ENCODE peak calls at places on chromosomes 7 and 10, in six cellular contexts. X is choroid plexus epithelial cell; P is heart right ventricle; F is CD4-positive, alpha-beta T cell; G is cardiac muscle cell; U is SK-N-SH. H is an unnamed sample.

GRCh38 chr10:58209669-58210068 is 58.0 kb downstream of the IPMK start:
- DNase-seq in G (peak; percentile 3), P (peak; percentile 47), X (peak; percentile 49), U (no peak), F (no peak), H (no peak)

GRCh38 chr7:111363099-111363498 is 199.2 kb downstream of the IMMP2L start:
- DNase-seq in G (no peak), F (no peak), P (no peak), X (peak; percentile 55), U (no peak), H (no peak)

GRCh38 chr10:73827346-73828089 is 16.1 kb upstream of the NDST2 start:
- DNase-seq in U (no peak), F (no peak), P (no peak), G (no peak), X (no peak), H (peak; percentile 90)

GRCh38 chr10:86334515-86335085 is 32.0 kb downstream of the GRID1 start:
- DNase-seq in X (no peak), F (no peak), P (no peak), U (no peak), G (peak; percentile 24), H (no peak)

GRCh38 chr10:70931168-70931805 is 42.9 kb upstream of the PCBD1 start:
- DNase-seq in P (no peak), F (no peak), U (no peak), G (no peak), X (peak; percentile 67), H (no peak)

GRCh38 chr10:86857097-86857825 is 100.2 kb downstream of the MMRN2 start:
- DNase-seq in U (no peak), P (no peak), F (no peak), G (no peak), X (peak; percentile 78), H (no peak)

GRCh38 chr7:105638324-105638723 is 57.0 kb upstream of the EFCAB10 start:
- DNase-seq in P (no peak), G (no peak), U (no peak), X (no peak), F (no peak), H (no peak)

GRCh38 chr7:117333168-117333567 is 10.3 kb upstream of the WNT2 start:
- DNase-seq in G (no peak), X (no peak), P (no peak), F (no peak), U (no peak), H (no peak)

GRCh38 chr10:31584098-31584631 is 265.1 kb downstream of the ZEB1 start:
- DNase-seq in F (no peak), P (peak; percentile 22), G (no peak), X (no peak), U (peak; percentile 61), H (no peak)

GRCh38 chr10:60098676-60099601 is 192.6 kb upstream of the CCDC6 start:
- DNase-seq in P (no peak), G (no peak), U (peak; percentile 20), F (no peak), X (no peak), H (no peak)

DNA sequence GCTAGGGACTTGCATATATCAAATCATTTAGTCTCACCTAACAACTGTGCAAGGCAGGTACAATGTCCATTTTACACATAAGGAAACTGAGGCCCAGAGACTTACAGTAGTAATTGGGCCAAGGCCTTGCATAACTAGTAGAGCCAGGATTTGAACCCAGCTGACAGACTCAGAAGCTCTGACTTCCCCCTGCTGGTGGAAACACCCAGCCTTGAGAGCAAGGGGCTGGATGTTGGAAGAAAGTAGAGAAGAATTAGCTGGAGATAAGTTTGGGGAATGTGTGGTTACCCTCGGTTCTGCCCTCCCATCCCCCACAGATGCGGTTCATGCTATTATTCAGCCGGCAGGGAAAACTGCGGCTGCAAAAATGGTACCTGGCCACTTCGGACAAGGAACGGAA is 2.0 kb downstream of the AP1S1 start:
- DNase-seq in U (no peak), F (no peak), X (peak; percentile 35), G (no peak), P (no peak), H (no peak)
- TF ChIP-seq CTCF in U (peak; percentile 42), F (no peak), X (peak; percentile 58), G (peak; percentile 25), P (no peak), H (peak; percentile 18)

DNA sequence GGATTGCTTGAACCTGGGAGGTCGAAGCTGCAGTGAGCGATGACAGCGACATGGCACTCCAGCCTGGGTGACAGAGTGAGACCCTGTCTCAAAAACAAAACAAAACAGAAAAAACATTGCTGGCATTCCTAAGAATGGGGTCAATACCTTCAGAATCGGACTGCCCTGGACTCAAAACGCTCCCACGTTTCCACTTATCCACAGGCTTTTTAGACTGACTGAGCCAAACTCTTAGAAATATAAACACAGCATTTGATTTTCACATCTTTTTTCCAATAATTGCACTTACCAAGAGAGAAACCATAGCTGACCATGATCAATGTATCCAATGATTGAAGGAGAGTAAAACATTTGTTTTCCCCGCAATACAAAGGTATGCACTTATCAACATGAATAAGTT is 59.5 kb upstream of the CUX1 start:
- DNase-seq in P (no peak), U (no peak), G (no peak), F (no peak), X (no peak), H (no peak)
- TF ChIP-seq CTCF in P (no peak), U (no peak), G (no peak), F (no peak), X (no peak), H (no peak)

DNA sequence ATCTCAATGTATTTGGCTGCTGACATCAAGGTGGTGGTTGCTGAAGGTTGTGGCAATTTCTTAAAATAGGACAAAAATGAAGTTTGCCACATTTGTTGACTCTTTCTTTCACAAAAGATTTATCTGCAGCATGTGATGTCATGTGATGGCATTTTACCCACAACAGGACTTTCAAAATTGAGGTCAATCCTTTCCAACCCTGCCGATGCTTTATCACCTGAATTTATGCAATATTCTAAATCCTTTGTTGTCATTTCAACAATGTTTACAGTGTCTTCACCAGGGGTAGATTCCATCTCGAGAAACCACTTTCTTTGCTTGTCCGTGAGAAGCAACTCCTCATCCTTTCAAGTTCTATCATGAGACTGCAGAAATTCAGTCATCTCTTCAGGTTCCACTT is 40.6 kb upstream of the SLC16A12 start:
- DNase-seq in U (no peak), P (no peak), G (no peak), F (no peak), X (no peak), H (no peak)
- TF ChIP-seq CTCF in U (no peak), P (no peak), G (no peak), F (no peak), X (no peak), H (no peak)

GRCh38 chr7:155069992-155070827 is at the start of gene HTR5A:
- DNase-seq in F (peak; percentile 74), U (peak; percentile 70), P (peak; percentile 79), G (peak; percentile 95), X (peak; percentile 91), H (peak; percentile 95)
- TF ChIP-seq CTCF in F (no peak), U (no peak), P (no peak), G (peak; percentile 7), X (no peak), H (peak; percentile 12)

DNA sequence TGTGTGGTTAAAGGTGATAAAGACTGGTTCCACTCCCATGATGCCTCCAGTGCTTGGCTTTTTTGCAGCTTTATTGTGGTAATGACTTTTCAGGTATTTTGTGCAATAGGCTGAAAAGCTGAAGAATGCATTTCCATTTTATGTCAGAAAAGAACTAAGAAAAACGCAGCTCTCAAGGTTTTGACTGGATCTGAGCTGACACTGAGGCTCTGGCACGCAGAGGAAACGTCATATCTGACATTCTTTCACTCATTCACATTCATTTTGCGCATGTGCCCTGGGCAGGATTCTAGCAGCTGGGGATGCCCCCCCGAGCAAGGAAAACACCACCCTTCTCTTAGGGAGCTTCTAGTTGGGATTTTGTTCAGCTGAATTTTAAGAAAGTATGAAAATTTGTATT is 408.5 kb upstream of the MKI67 start:
- DNase-seq in G (no peak), P (no peak), X (no peak), F (no peak), U (no peak), H (no peak)
- TF ChIP-seq CTCF in G (no peak), P (no peak), X (no peak), F (no peak), U (no peak), H (no peak)

H was measured in osteocyte.